ENCODE peak calls at places on chromosomes 2 and 18, in seven cellular contexts. I is AG09309; T is H4; X is chondrocyte; C is A172; R is stimulated activated CD4-positive, alpha-beta T cell treated with anti-CD3 and anti-CD28 coated beads, TNF-alpha, amount 100 ng/mL, for 48 hours; N is germinal center. S is an unnamed sample.

GRCh38 chr2:29033172-29033571 is 41.2 kb downstream of the PCARE start:
- DNase-seq in I (peak), T (no peak), X (no peak), C (peak), R (no peak), N (no peak), S (peak)

GRCh38 chr18:55982992-55983391 is 395.0 kb upstream of the TCF4 start:
- DNase-seq in I (no peak), T (peak), X (no peak), C (peak), R (no peak), N (no peak), S (no peak)

GRCh38 chr2:40412456-40412855 is 39.4 kb downstream of the SLC8A1 start:
- DNase-seq in I (no peak), T (no peak), X (no peak), C (peak), R (no peak), N (no peak), S (no peak)

GRCh38 chr2:144414324-144414845 is 105.5 kb downstream of the ZEB2 start:
- DNase-seq in I (peak), T (peak), X (no peak), C (peak), R (no peak), N (no peak), S (peak)

GRCh38 chr2:72824224-72824842 is 1.5 kb downstream of the EXOC6B start:
- DNase-seq in I (peak), T (no peak), X (no peak), C (peak), R (no peak), N (no peak), S (no peak)

GRCh38 chr2:201350879-201351278 is 6.3 kb downstream of the FLACC1 start:
- DNase-seq in I (no peak), T (no peak), X (no peak), C (no peak), R (no peak), N (no peak), S (no peak)

GRCh38 chr2:18123211-18123570 is 244.7 kb downstream of the KCNS3 start:
- DNase-seq in I (no peak), T (no peak), X (no peak), C (no peak), R (no peak), N (no peak), S (no peak)

GRCh38 chr2:120794716-120795115 is 59.0 kb downstream of the GLI2 start:
- DNase-seq in I (no peak), T (no peak), X (no peak), C (no peak), R (no peak), N (no peak), S (no peak)

GRCh38 chr2:60556998-60557955 is 3.8 kb upstream of the BCL11A start:
- DNase-seq in I (no peak), T (no peak), X (no peak), C (no peak), R (no peak), N (no peak), S (no peak)

GRCh38 chr18:60147326-60147725 is 225.2 kb downstream of the MC4R start:
- DNase-seq in I (no peak), T (no peak), X (no peak), C (no peak), R (no peak), N (no peak), S (no peak)

GRCh38 chr2:120453635-120453998 is 107.7 kb downstream of the INHBB start:
- DNase-seq in I (no peak), T (no peak), X (no peak), C (peak), R (no peak), N (no peak), S (peak)